ENCODE peak calls at places on chromosomes 2 and 18, in seven cellular contexts. I, A, T, V, D, X and H are unnamed samples.

GRCh38 chr18:11944786-11945185 is 36.5 kb upstream of the IMPA2 start:
- DNase-seq in A (no peak), D (no peak), I (no peak), T (no peak), V (no peak), X (no peak), H (no peak)

GRCh38 chr2:209141142-209141541 is 282.7 kb upstream of the MAP2 start:
- DNase-seq in D (no peak), A (peak), I (no peak), V (no peak), X (no peak), T (no peak), H (no peak)

GRCh38 chr2:115609978-115610377 is 1167.5 kb downstream of the DPP10 start:
- DNase-seq in D (no peak), I (no peak), V (no peak), T (no peak), X (no peak), A (no peak), H (no peak)

GRCh38 chr2:9778012-9778411 is 65.3 kb upstream of the TAF1B start:
- DNase-seq in A (peak), X (peak), I (no peak), D (no peak), T (no peak), V (peak), H (no peak)

GRCh38 chr2:46981662-46982351 is 66.2 kb upstream of the MCFD2 start:
- DNase-seq in V (no peak), T (no peak), I (no peak), A (no peak), X (no peak), D (no peak), H (no peak)

GRCh38 chr2:61510674-61511671 is 27.2 kb downstream of the XPO1 start:
- DNase-seq in T (no peak), D (no peak), V (no peak), I (no peak), A (no peak), X (no peak), H (no peak)

GRCh38 chr18:64888956-64889355 is 740.1 kb upstream of the LINC00305 start:
- DNase-seq in V (no peak), A (no peak), X (no peak), I (no peak), T (no peak), D (no peak), H (no peak)

GRCh38 chr2:28449126-28449488 is 46.8 kb upstream of the PLB1 start:
- DNase-seq in T (no peak), V (no peak), X (no peak), A (no peak), D (no peak), I (no peak), H (no peak)

GRCh38 chr2:43934567-43934966 is 61.2 kb downstream of the LRPPRC start:
- DNase-seq in V (no peak), D (no peak), T (no peak), A (peak), X (no peak), I (peak), H (no peak)

GRCh38 chr2:206154197-206154596 is 5.0 kb downstream of the NDUFS1 start:
- DNase-seq in I (no peak), V (no peak), T (no peak), A (no peak), X (no peak), D (no peak), H (no peak)

GRCh38 chr2:99810241-99810640 is 320.4 kb upstream of the REV1 start:
- DNase-seq in I (no peak), T (no peak), V (no peak), A (no peak), D (no peak), X (no peak), H (no peak)

GRCh38 chr2:42238644-42239288 is 69.6 kb downstream of the EML4 start:
- DNase-seq in V (no peak), I (no peak), T (peak), D (no peak), A (peak), X (peak), H (peak)

GRCh38 chr2:176118606-176119370 is 2.2 kb downstream of the HOXD10 start:
- DNase-seq in X (peak), T (peak), A (no peak), I (no peak), V (peak), D (peak), H (peak)

GRCh38 chr2:149313512-149313972 is 16.8 kb upstream of the LYPD6 start:
- DNase-seq in T (peak), A (peak), I (peak), D (peak), X (peak), V (peak), H (no peak)

GRCh38 chr2:240149943-240150784 is 9.7 kb upstream of the OTOS start:
- DNase-seq in A (no peak), D (peak), T (peak), I (no peak), V (peak), X (peak), H (peak)

GRCh38 chr18:3869848-3870247 is 419.9 kb downstream of the TGIF1 start:
- DNase-seq in I (peak), D (peak), V (peak), A (peak), T (no peak), X (peak), H (no peak)

DNA sequence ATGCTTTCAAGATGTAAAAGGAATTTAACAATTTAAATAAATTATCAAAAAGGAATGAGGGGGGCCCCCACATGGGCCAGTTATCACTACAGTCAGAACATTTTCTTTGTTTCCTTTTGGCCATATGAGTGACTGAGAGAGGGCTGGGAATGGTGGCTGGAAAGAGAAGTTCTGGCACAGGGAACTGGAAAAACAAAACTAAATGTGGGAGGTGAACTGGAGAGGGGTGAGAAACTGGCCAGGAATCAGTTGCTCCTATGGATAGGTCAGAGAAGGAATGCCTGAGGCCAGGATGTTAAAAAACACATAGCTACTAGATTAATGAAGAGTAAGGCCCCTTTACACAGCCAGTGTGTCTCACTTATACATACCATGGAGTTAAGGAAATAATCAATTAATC is 121.0 kb downstream of the RBMS1 start:
- DNase-seq in D (no peak), T (no peak), I (peak), A (no peak), V (no peak), X (no peak), H (no peak)
- H3K27ac ChIP-seq in D (peak), T (no peak), I (peak), A (no peak), V (peak), X (no peak), H (no peak)

GRCh38 chr2:69514406-69514805 is 77.2 kb upstream of the NFU1 start:
- DNase-seq in X (no peak), D (no peak), V (no peak), A (no peak), T (no peak), I (peak), H (no peak)

GRCh38 chr2:69517410-69517809 is 80.2 kb upstream of the NFU1 start:
- DNase-seq in V (no peak), T (no peak), A (no peak), I (no peak), D (no peak), X (no peak), H (no peak)

GRCh38 chr2:69514836-69515235 is 77.6 kb upstream of the NFU1 start:
- DNase-seq in D (no peak), T (no peak), X (no peak), A (no peak), I (no peak), V (no peak), H (no peak)

GRCh38 chr2:69521747-69522146 is 84.5 kb upstream of the NFU1 start:
- DNase-seq in A (no peak), I (no peak), V (no peak), D (no peak), T (no peak), X (no peak), H (no peak)

DNA sequence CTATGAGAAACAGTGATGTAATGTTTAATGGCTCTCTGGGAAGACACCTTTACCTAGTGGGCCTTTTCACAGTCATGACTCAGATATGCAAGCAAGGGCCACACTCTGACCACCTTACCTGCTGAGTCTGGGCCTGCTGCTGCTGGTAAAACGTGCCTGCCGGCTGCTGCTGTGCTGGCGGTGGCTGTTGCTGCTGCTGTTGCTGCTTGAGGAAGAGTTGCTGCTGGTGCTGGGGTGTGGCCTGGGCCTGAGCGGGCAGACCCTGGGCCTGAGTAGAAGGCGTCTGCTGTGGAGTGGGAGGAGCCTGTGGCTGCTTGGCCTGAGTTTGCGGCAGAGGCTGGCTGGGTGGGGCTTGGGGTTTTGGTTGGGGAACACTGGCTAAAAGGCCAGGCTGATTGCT is 81.6 kb upstream of the NFU1 start:
- DNase-seq in D (no peak), I (no peak), T (peak), A (peak), V (no peak), X (no peak), H (peak)
- H3K4me2 ChIP-seq in D (no peak), I (no peak), T (no peak), A (no peak), V (no peak), X (no peak), H (no peak)

GRCh38 chr2:180238729-180239128 is 231.6 kb upstream of the CWC22 start:
- DNase-seq in V (no peak), I (no peak), A (no peak), T (no peak), D (no peak), X (no peak), H (no peak)

GRCh38 chr2:180246281-180246680 is 239.2 kb upstream of the CWC22 start:
- DNase-seq in D (no peak), T (no peak), A (no peak), I (no peak), X (no peak), V (no peak), H (no peak)

GRCh38 chr2:180240774-180241173 is 233.7 kb upstream of the CWC22 start:
- DNase-seq in V (no peak), X (peak), T (no peak), A (peak), I (no peak), D (no peak), H (no peak)
- TF ChIP-seq CTCF in V (peak), X (peak), T (peak), A (peak), I (peak), D (peak), H (no peak)

GRCh38 chr2:74372674-74373073 is 7.4 kb downstream of the DCTN1 start:
- DNase-seq in X (no peak), D (no peak), T (no peak), A (no peak), V (no peak), I (no peak), H (no peak)
- H3K27ac ChIP-seq in X (no peak), D (no peak), T (no peak), A (no peak), V (no peak), I (no peak), H (no peak)

GRCh38 chr2:174491947-174492346 is 5.1 kb upstream of the GPR155 start:
- DNase-seq in D (peak), X (no peak), T (no peak), I (no peak), V (no peak), A (no peak), H (no peak)

GRCh38 chr2:174495365-174496012 is 8.7 kb upstream of the GPR155 start:
- DNase-seq in V (no peak), A (no peak), D (no peak), I (no peak), T (no peak), X (no peak), H (no peak)

GRCh38 chr2:174490032-174490431 is 3.2 kb upstream of the GPR155 start:
- DNase-seq in V (no peak), T (no peak), I (no peak), X (no peak), A (no peak), D (no peak), H (peak)

GRCh38 chr2:174492963-174493431 is 6.2 kb upstream of the GPR155 start:
- DNase-seq in D (no peak), X (no peak), V (no peak), T (no peak), I (no peak), A (no peak), H (peak)

GRCh38 chr2:174493549-174494331 is 6.9 kb upstream of the GPR155 start:
- DNase-seq in D (no peak), I (no peak), X (no peak), A (no peak), T (no peak), V (no peak), H (peak)
- H3K4me2 ChIP-seq in D (no peak), I (no peak), X (no peak), A (no peak), T (no peak), V (no peak), H (peak)

DNA sequence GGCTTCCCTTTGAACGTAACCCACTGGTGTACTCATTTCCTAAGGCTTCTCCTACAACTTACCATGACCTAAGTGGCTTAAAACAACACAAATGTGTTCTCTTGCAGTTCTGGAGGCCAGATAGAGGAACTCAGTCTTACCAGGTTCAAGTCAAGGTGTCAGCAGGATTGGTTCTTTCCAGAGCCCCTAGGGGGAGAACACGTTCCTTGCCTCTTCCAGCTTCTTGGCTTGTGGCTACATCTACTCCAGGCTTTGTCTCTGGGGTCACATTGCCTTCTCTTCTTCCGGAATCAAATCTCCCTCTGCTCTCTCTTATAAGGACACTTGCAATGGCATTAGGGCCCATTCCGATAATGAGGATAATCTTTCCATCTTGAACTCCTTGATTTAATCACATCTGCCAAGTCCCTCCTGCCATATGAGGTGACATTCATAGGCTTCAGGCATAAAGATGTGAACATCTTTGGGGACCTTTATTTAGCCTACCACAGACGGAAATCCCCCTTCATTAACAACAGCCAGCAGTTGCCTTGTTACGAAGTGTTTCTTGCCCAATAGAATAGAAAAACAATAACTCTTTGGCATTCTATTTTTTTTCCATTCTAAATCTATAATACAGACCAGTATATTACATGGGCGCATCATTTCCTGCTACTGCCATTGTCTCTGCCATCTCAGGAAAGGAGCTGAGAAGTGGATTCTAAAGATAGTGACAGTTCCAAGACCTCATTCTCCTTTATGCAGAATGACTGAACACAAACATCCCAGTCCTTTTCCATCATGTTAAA is 362.0 kb downstream of the ZNF521 start:
- DNase-seq in V (no peak), X (no peak), T (no peak), D (no peak), I (no peak), A (no peak), H (no peak)
- TF ChIP-seq CTCF in V (no peak), X (no peak), T (no peak), D (no peak), I (no peak), A (no peak), H (no peak)

DNA sequence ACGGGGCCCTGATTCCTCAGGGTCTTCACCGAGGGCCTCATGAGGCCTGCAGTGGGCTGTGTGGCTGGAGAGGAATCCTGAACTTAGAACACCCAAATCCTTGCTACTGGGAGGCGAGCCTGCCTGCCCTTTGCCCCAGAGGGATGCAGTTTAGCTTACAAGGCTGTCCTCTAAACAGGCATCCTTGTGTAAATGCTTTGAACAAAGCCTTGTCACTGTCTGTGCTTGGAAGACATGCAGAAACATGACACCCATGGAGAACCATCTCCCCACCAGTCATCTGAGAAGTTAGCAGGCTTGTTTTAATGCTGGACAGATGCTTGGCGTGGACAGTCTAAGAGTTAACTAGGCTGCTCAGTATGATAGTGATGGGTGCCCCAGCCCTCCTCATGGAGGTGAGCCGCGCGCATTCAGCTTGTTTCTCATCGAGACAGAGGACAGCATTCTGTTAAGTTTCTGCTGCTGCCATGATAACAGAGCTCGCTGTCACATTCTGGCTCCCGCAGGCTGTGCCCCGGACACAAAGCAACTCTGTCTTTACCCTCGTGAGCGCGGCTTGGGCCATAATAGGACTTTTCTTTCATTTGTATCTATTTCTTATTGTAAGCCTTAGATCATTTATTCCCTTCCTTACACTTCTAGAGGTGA is 42.8 kb downstream of the ADI1 start:
- DNase-seq in D (no peak), I (peak), T (no peak), A (no peak), X (no peak), V (no peak), H (no peak)
- H3K27ac ChIP-seq in D (peak), I (no peak), T (no peak), A (no peak), X (no peak), V (no peak), H (no peak)

GRCh38 chr18:51251625-51252024 is 54.1 kb upstream of the MEX3C start:
- DNase-seq in D (no peak), X (no peak), V (no peak), A (no peak), I (no peak), T (no peak), H (no peak)

GRCh38 chr18:51250006-51250405 is 52.5 kb upstream of the MEX3C start:
- DNase-seq in T (no peak), A (no peak), I (no peak), X (no peak), D (no peak), V (no peak), H (no peak)

GRCh38 chr18:51250458-51251024 is 53.1 kb upstream of the MEX3C start:
- DNase-seq in D (no peak), I (no peak), V (no peak), X (no peak), A (no peak), T (no peak), H (no peak)

GRCh38 chr18:51253476-51253875 is 56.0 kb upstream of the MEX3C start:
- DNase-seq in A (no peak), T (no peak), I (no peak), X (no peak), D (no peak), V (no peak), H (no peak)

GRCh38 chr18:51248685-51249084 is 51.2 kb upstream of the MEX3C start:
- DNase-seq in I (no peak), A (no peak), X (no peak), T (no peak), D (no peak), V (no peak), H (no peak)
- H3K4me2 ChIP-seq in I (no peak), A (no peak), X (no peak), T (no peak), D (no peak), V (no peak), H (no peak)